ENCODE peak calls at places on chromosomes 2 and 18, in five cellular contexts. One of them, this sample, is unnamed.

GRCh38 chr2:230575640-230576324 is 136.9 kb upstream of the CAB39 start:
- DNase-seq in progenitor cell of endocrine pancreas: no peak
- DNase-seq in Peyer's patch: no peak
- DNase-seq in T1000: no peak
- DNase-seq in foreskin fibroblast: no peak
- DNase-seq in this sample: no peak

GRCh38 chr2:235538989-235539388 is 45.1 kb downstream of the AGAP1 start:
- DNase-seq in T1000: no peak
- DNase-seq in Peyer's patch: peak; percentile 31
- DNase-seq in foreskin fibroblast: no peak
- DNase-seq in progenitor cell of endocrine pancreas: no peak
- DNase-seq in this sample: no peak

GRCh38 chr2:114610677-114611076 is 168.2 kb downstream of the DPP10 start:
- DNase-seq in T1000: no peak
- DNase-seq in progenitor cell of endocrine pancreas: no peak
- DNase-seq in foreskin fibroblast: no peak
- DNase-seq in Peyer's patch: no peak
- DNase-seq in this sample: no peak

GRCh38 chr2:119066272-119066804 is 92.2 kb downstream of the C1QL2 start:
- DNase-seq in Peyer's patch: no peak
- DNase-seq in T1000: no peak
- DNase-seq in foreskin fibroblast: peak; percentile 4
- DNase-seq in progenitor cell of endocrine pancreas: no peak
- DNase-seq in this sample: no peak

GRCh38 chr2:240589850-240590525 is 3.5 kb downstream of the CAPN10 start:
- DNase-seq in foreskin fibroblast: no peak
- DNase-seq in Peyer's patch: no peak
- DNase-seq in progenitor cell of endocrine pancreas: no peak
- DNase-seq in T1000: no peak
- DNase-seq in this sample: no peak

GRCh38 chr2:157853211-157853610 is 22.9 kb downstream of the ACVR1 start:
- DNase-seq in T1000: no peak
- DNase-seq in Peyer's patch: no peak
- DNase-seq in foreskin fibroblast: no peak
- DNase-seq in progenitor cell of endocrine pancreas: no peak
- DNase-seq in this sample: no peak

GRCh38 chr2:241224068-241224850 is 35.8 kb downstream of the ANO7 start:
- DNase-seq in progenitor cell of endocrine pancreas: no peak
- DNase-seq in Peyer's patch: no peak
- DNase-seq in foreskin fibroblast: peak; percentile 62
- DNase-seq in T1000: peak; percentile 17
- DNase-seq in this sample: no peak

GRCh38 chr2:69386376-69386775 is 651 bp downstream of the GFPT1 start:
- DNase-seq in foreskin fibroblast: no peak
- DNase-seq in T1000: no peak
- DNase-seq in progenitor cell of endocrine pancreas: no peak
- DNase-seq in Peyer's patch: no peak
- DNase-seq in this sample: no peak

GRCh38 chr18:32349728-32350395 is 120.8 kb downstream of the GAREM1 start:
- DNase-seq in Peyer's patch: peak; percentile 79
- DNase-seq in progenitor cell of endocrine pancreas: no peak
- DNase-seq in T1000: peak; percentile 20
- DNase-seq in foreskin fibroblast: peak; percentile 88
- DNase-seq in this sample: peak; percentile 61

GRCh38 chr2:99249951-99250350 is 5.5 kb downstream of the LYG2 start:
- DNase-seq in Peyer's patch: no peak
- DNase-seq in progenitor cell of endocrine pancreas: no peak
- DNase-seq in foreskin fibroblast: no peak
- DNase-seq in T1000: no peak
- DNase-seq in this sample: no peak

GRCh38 chr2:121634354-121635307 is 14.6 kb downstream of the CLASP1 start:
- DNase-seq in T1000: peak; percentile 34
- DNase-seq in foreskin fibroblast: no peak
- DNase-seq in progenitor cell of endocrine pancreas: no peak
- DNase-seq in Peyer's patch: no peak
- DNase-seq in this sample: no peak

GRCh38 chr18:26134110-26134509 is 441 bp downstream of the PSMA8 start:
- DNase-seq in progenitor cell of endocrine pancreas: no peak
- DNase-seq in Peyer's patch: no peak
- DNase-seq in foreskin fibroblast: no peak
- DNase-seq in T1000: no peak
- DNase-seq in this sample: no peak

GRCh38 chr2:67459761-67460160 is 62.6 kb downstream of the ETAA1 start:
- DNase-seq in progenitor cell of endocrine pancreas: no peak
- DNase-seq in T1000: no peak
- DNase-seq in Peyer's patch: no peak
- DNase-seq in foreskin fibroblast: no peak
- DNase-seq in this sample: no peak

GRCh38 chr2:196750977-196751631 is 48.4 kb downstream of the GTF3C3 start:
- DNase-seq in foreskin fibroblast: peak; percentile 47
- DNase-seq in T1000: no peak
- DNase-seq in progenitor cell of endocrine pancreas: peak; percentile 24
- DNase-seq in Peyer's patch: peak; percentile 87
- DNase-seq in this sample: peak; percentile 67

GRCh38 chr2:2270808-2271415 is 60.2 kb downstream of the MYT1L start:
- DNase-seq in Peyer's patch: no peak
- DNase-seq in foreskin fibroblast: peak; percentile 64
- DNase-seq in T1000: no peak
- DNase-seq in progenitor cell of endocrine pancreas: no peak
- DNase-seq in this sample: no peak

GRCh38 chr2:62254424-62255266 is 58.7 kb downstream of the B3GNT2 start:
- DNase-seq in foreskin fibroblast: no peak
- DNase-seq in Peyer's patch: no peak
- DNase-seq in progenitor cell of endocrine pancreas: no peak
- DNase-seq in T1000: no peak
- DNase-seq in this sample: no peak

GRCh38 chr18:7958081-7958896 is 391.2 kb downstream of the PTPRM start:
- DNase-seq in Peyer's patch: no peak
- DNase-seq in foreskin fibroblast: no peak
- DNase-seq in progenitor cell of endocrine pancreas: no peak
- DNase-seq in T1000: no peak
- DNase-seq in this sample: no peak

GRCh38 chr2:136246086-136246669 is 128.2 kb upstream of the CXCR4 start:
- DNase-seq in foreskin fibroblast: no peak
- DNase-seq in Peyer's patch: peak; percentile 79
- DNase-seq in progenitor cell of endocrine pancreas: no peak
- DNase-seq in T1000: no peak
- DNase-seq in this sample: peak; percentile 38

GRCh38 chr2:10668402-10669012 is 21.3 kb downstream of the NOL10 start:
- DNase-seq in Peyer's patch: no peak
- DNase-seq in progenitor cell of endocrine pancreas: no peak
- DNase-seq in T1000: no peak
- DNase-seq in foreskin fibroblast: peak; percentile 41
- DNase-seq in this sample: peak; percentile 49

GRCh38 chr18:35000457-35000856 is 40.8 kb upstream of the MAPRE2 start:
- DNase-seq in T1000: no peak
- DNase-seq in foreskin fibroblast: no peak
- DNase-seq in Peyer's patch: no peak
- DNase-seq in progenitor cell of endocrine pancreas: no peak
- DNase-seq in this sample: no peak

GRCh38 chr2:69013123-69013836 is at the start of gene ANTXR1:
- DNase-seq in T1000: peak; percentile 69
- DNase-seq in Peyer's patch: no peak
- DNase-seq in progenitor cell of endocrine pancreas: peak; percentile 34
- DNase-seq in foreskin fibroblast: peak; percentile 61
- DNase-seq in this sample: peak; percentile 34

GRCh38 chr2:74223941-74224770 is 25.7 kb downstream of the MTHFD2 start:
- DNase-seq in progenitor cell of endocrine pancreas: no peak
- DNase-seq in Peyer's patch: no peak
- DNase-seq in foreskin fibroblast: peak; percentile 23
- DNase-seq in T1000: no peak
- DNase-seq in this sample: no peak

GRCh38 chr2:10620481-10620880 is 69.3 kb downstream of the NOL10 start:
- DNase-seq in T1000: no peak
- DNase-seq in foreskin fibroblast: peak; percentile 67
- DNase-seq in Peyer's patch: no peak
- DNase-seq in progenitor cell of endocrine pancreas: no peak
- DNase-seq in this sample: no peak

GRCh38 chr2:99890616-99891259 is 251.7 kb downstream of the AFF3 start:
- DNase-seq in T1000: no peak
- DNase-seq in progenitor cell of endocrine pancreas: no peak
- DNase-seq in Peyer's patch: no peak
- DNase-seq in foreskin fibroblast: no peak
- DNase-seq in this sample: no peak

GRCh38 chr2:241363316-241363879 is 7.3 kb downstream of the FARP2 start:
- DNase-seq in Peyer's patch: peak; percentile 57
- DNase-seq in foreskin fibroblast: no peak
- DNase-seq in T1000: no peak
- DNase-seq in progenitor cell of endocrine pancreas: no peak
- DNase-seq in this sample: no peak

GRCh38 chr2:120758181-120759048 is 22.7 kb downstream of the GLI2 start:
- DNase-seq in progenitor cell of endocrine pancreas: no peak
- DNase-seq in Peyer's patch: peak; percentile 40
- DNase-seq in T1000: no peak
- DNase-seq in foreskin fibroblast: no peak
- DNase-seq in this sample: peak; percentile 50

GRCh38 chr2:49306925-49307324 is 152.6 kb upstream of the FSHR start:
- DNase-seq in foreskin fibroblast: peak; percentile 28
- DNase-seq in T1000: no peak
- DNase-seq in Peyer's patch: no peak
- DNase-seq in progenitor cell of endocrine pancreas: no peak
- DNase-seq in this sample: no peak

GRCh38 chr2:143161982-143162837 is 33.0 kb downstream of the ARHGAP15 start:
- DNase-seq in progenitor cell of endocrine pancreas: peak; percentile 10
- DNase-seq in Peyer's patch: peak; percentile 63
- DNase-seq in T1000: no peak
- DNase-seq in foreskin fibroblast: peak; percentile 18
- DNase-seq in this sample: peak; percentile 20

GRCh38 chr2:122136071-122136470 is 380.6 kb downstream of the TSN start:
- DNase-seq in T1000: no peak
- DNase-seq in foreskin fibroblast: no peak
- DNase-seq in Peyer's patch: no peak
- DNase-seq in progenitor cell of endocrine pancreas: no peak
- DNase-seq in this sample: no peak

GRCh38 chr18:54888933-54889332 is 60.7 kb downstream of the RAB27B start:
- DNase-seq in T1000: no peak
- DNase-seq in progenitor cell of endocrine pancreas: no peak
- DNase-seq in foreskin fibroblast: peak; percentile 79
- DNase-seq in Peyer's patch: no peak
- DNase-seq in this sample: no peak

GRCh38 chr2:140178224-140178623 is 1398.0 kb upstream of the NXPH2 start:
- DNase-seq in Peyer's patch: no peak
- DNase-seq in progenitor cell of endocrine pancreas: no peak
- DNase-seq in foreskin fibroblast: peak; percentile 7
- DNase-seq in T1000: no peak
- DNase-seq in this sample: no peak

GRCh38 chr2:112149194-112149593 is 11.0 kb downstream of the FBLN7 start:
- DNase-seq in T1000: no peak
- DNase-seq in foreskin fibroblast: no peak
- DNase-seq in Peyer's patch: peak; percentile 21
- DNase-seq in progenitor cell of endocrine pancreas: no peak
- DNase-seq in this sample: peak; percentile 14

GRCh38 chr18:79692886-79693285 is 13.3 kb downstream of the CTDP1 start:
- DNase-seq in Peyer's patch: peak; percentile 35
- DNase-seq in progenitor cell of endocrine pancreas: no peak
- DNase-seq in T1000: no peak
- DNase-seq in foreskin fibroblast: no peak
- DNase-seq in this sample: no peak

GRCh38 chr18:59539108-59539507 is 158.1 kb downstream of the CCBE1 start:
- DNase-seq in progenitor cell of endocrine pancreas: no peak
- DNase-seq in foreskin fibroblast: no peak
- DNase-seq in T1000: no peak
- DNase-seq in Peyer's patch: no peak
- DNase-seq in this sample: no peak